ENCODE peak calls at places on chromosomes 1 and 21, in five cellular contexts. A, U, F, L and C are unnamed samples.
A peak's percentile ranks its signal among the peaks of the same experiment; 100 is the strongest.

GRCh38 chr1:220748091-220748934 is at the start of gene MTARC2:
- DNase-seq in A (peak; percentile 27), U (peak; percentile 71), F (peak; percentile 79), L (peak; percentile 60), C (peak; percentile 54)

GRCh38 chr1:198031086-198031485 is 113.9 kb downstream of the LHX9 start:
- DNase-seq in A (no peak), U (no peak), F (no peak), L (no peak), C (no peak)

GRCh38 chr1:33502726-33503125 is 30.3 kb downstream of the ZSCAN20 start:
- DNase-seq in A (no peak), U (no peak), F (peak; percentile 78), L (no peak), C (no peak)

GRCh38 chr1:43868741-43869067 is 64.9 kb upstream of the ARTN start:
- DNase-seq in A (peak; percentile 84), U (no peak), F (no peak), L (no peak), C (no peak)

GRCh38 chr1:209728466-209728865 is 23.8 kb downstream of the HSD11B1 start:
- DNase-seq in A (no peak), U (no peak), F (no peak), L (peak; percentile 70), C (peak; percentile 61)

GRCh38 chr1:175124842-175125241 is 57.2 kb downstream of the TNN start:
- DNase-seq in A (no peak), U (no peak), F (no peak), L (no peak), C (no peak)

GRCh38 chr1:116972676-116973035 is 28.9 kb upstream of the CD101 start:
- DNase-seq in A (no peak), U (no peak), F (no peak), L (no peak), C (no peak)

GRCh38 chr21:33019885-33020557 is 5.7 kb upstream of the OLIG2 start:
- DNase-seq in A (no peak), U (no peak), F (no peak), L (no peak), C (no peak)

GRCh38 chr1:30129001-30129408 is 594.4 kb downstream of the MATN1 start:
- DNase-seq in A (no peak), U (no peak), F (no peak), L (no peak), C (no peak)

GRCh38 chr1:31058012-31058411 is 7.5 kb downstream of the PUM1 start:
- DNase-seq in A (no peak), U (no peak), F (no peak), L (no peak), C (no peak)

GRCh38 chr21:45948576-45949141 is 32.9 kb upstream of the COL6A1 start:
- DNase-seq in A (no peak), U (no peak), F (peak; percentile 20), L (no peak), C (no peak)

GRCh38 chr1:19369396-19370090 is 57.4 kb downstream of the SLC66A1 start:
- DNase-seq in A (no peak), U (no peak), F (no peak), L (no peak), C (no peak)